ENCODE peak calls at places on chromosome 10, in ten cellular contexts. A, T, V, Z, S, G, O, I, L and E are unnamed samples.

GRCh38 chr10:3850999-3851937 is 66.3 kb upstream of the KLF6 start:
- DNase-seq in L (no peak), V (no peak), Z (peak; percentile 64), O (peak; percentile 78), A (peak; percentile 85), I (no peak), T (no peak), S (no peak), G (no peak), E (no peak)

GRCh38 chr10:34859170-34859569 is 44.1 kb upstream of the PARD3 start:
- DNase-seq in L (no peak), G (no peak), S (no peak), V (no peak), T (no peak), O (no peak), I (no peak), Z (no peak), A (peak; percentile 26), E (no peak)

GRCh38 chr10:48458662-48459048 is 146.2 kb downstream of the ARHGAP22 start:
- DNase-seq in G (no peak), S (no peak), T (no peak), O (no peak), A (no peak), I (peak; percentile 40), L (no peak), V (no peak), Z (no peak), E (no peak)

GRCh38 chr10:76106611-76107010 is 675.2 kb downstream of the LRMDA start:
- DNase-seq in A (no peak), L (no peak), Z (no peak), V (no peak), I (no peak), G (no peak), O (no peak), S (no peak), T (no peak), E (no peak)

GRCh38 chr10:11330383-11331020 is 280.9 kb downstream of the USP6NL start:
- DNase-seq in O (peak; percentile 79), S (no peak), I (no peak), G (no peak), Z (no peak), T (no peak), V (no peak), L (no peak), A (no peak), E (no peak)

GRCh38 chr10:131223422-131223821 is 88.1 kb downstream of the TCERG1L start:
- DNase-seq in O (no peak), Z (no peak), I (peak; percentile 10), S (no peak), T (no peak), G (no peak), V (no peak), L (no peak), A (no peak), E (no peak)

GRCh38 chr10:80491251-80492102 is 37.4 kb downstream of the TSPAN14 start:
- DNase-seq in S (no peak), L (peak; percentile 24), T (no peak), I (peak; percentile 70), O (no peak), A (no peak), Z (no peak), G (no peak), V (peak; percentile 46), E (no peak)

GRCh38 chr10:110358869-110359629 is 54.3 kb upstream of the SMNDC1 start:
- DNase-seq in G (no peak), I (no peak), Z (no peak), S (no peak), A (no peak), O (no peak), V (peak; percentile 51), T (no peak), L (peak; percentile 80), E (no peak)

GRCh38 chr10:3398825-3399646 is 226.5 kb upstream of the PITRM1 start:
- DNase-seq in I (no peak), L (no peak), S (no peak), G (no peak), T (no peak), O (peak; percentile 48), A (no peak), V (no peak), Z (no peak), E (no peak)

GRCh38 chr10:124152781-124153600 is 59.6 kb upstream of the CHST15 start:
- DNase-seq in O (peak; percentile 89), A (peak; percentile 63), G (no peak), S (peak; percentile 37), T (peak; percentile 75), V (peak; percentile 79), I (peak; percentile 75), L (peak; percentile 58), Z (peak; percentile 97), E (no peak)

GRCh38 chr10:95814011-95814727 is 58.2 kb downstream of the ENTPD1 start:
- DNase-seq in T (no peak), V (no peak), I (no peak), S (no peak), G (no peak), O (peak; percentile 76), Z (no peak), L (no peak), A (peak; percentile 89), E (no peak)
- TF ChIP-seq POLR2A in T (no peak), V (no peak), I (no peak), S (no peak), G (no peak), O (no peak), Z (no peak), L (no peak), A (no peak), E (no peak)

GRCh38 chr10:72275351-72276012 is 1.8 kb downstream of the DDIT4 start:
- DNase-seq in V (no peak), S (no peak), T (no peak), L (no peak), I (no peak), O (no peak), Z (no peak), A (peak; percentile 34), G (peak; percentile 56), E (no peak)
- H3K4me3 ChIP-seq in V (peak overlapping the region; percentile 99), S (peak overlapping the region; percentile 85), T (peak overlapping the region; percentile 85), L (peak overlapping the region; percentile 76), I (peak overlapping the region; percentile 75), O (no peak overlapping the region), Z (peak overlapping the region; percentile 84), A (peak overlapping the region; percentile 80), G (peak overlapping the region; percentile 77), E (peak overlapping the region; percentile 98)

GRCh38 chr10:73401636-73402035 is 12.2 kb downstream of the ANXA7 start:
- DNase-seq in Z (no peak), L (no peak), A (no peak), T (no peak), S (no peak), O (no peak), I (no peak), V (no peak), G (no peak), E (no peak)

GRCh38 chr10:73399054-73399453 is 14.8 kb downstream of the ANXA7 start:
- DNase-seq in Z (no peak), I (no peak), S (no peak), O (no peak), V (no peak), G (no peak), L (no peak), T (no peak), A (no peak), E (no peak)

DNA sequence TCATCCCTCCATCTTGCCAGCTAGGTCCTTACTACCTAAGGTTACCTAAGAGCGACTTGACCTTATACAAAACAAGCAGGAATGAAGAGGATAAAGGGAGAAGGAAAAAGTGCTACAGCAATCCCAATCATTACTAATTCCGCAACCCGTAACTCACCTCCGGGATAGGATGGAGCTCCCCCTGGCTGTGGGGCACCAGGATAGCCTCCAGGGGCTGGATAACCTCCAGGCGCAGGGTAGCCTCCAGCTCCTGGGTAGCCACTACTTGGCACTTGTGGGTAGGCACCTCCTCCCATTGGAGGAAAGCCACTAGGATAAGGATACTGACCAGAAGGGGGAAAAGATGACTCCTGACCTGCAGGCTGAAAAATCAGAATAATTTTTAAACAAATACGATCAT is 15.8 kb downstream of the ANXA7 start:
- DNase-seq in A (no peak), Z (peak; percentile 28), O (no peak), L (no peak), V (no peak), S (no peak), I (no peak), T (no peak), G (no peak), E (no peak)
- TF ChIP-seq CTCF in A (peak; percentile 12), Z (peak; percentile 35), O (no peak), L (no peak), V (no peak), S (no peak), I (no peak), T (no peak), G (no peak), E (no peak)

GRCh38 chr10:122112625-122113160 is 123.7 kb downstream of the TACC2 start:
- DNase-seq in V (peak; percentile 85), T (peak; percentile 97), G (peak; percentile 89), L (peak; percentile 88), O (peak; percentile 97), S (no peak), I (peak; percentile 91), A (peak; percentile 96), Z (peak; percentile 93), E (peak; percentile 69)

GRCh38 chr10:122112021-122112616 is 123.2 kb downstream of the TACC2 start:
- DNase-seq in G (no peak), T (no peak), A (peak; percentile 76), O (peak; percentile 76), S (no peak), V (no peak), Z (no peak), I (no peak), L (no peak), E (no peak)

GRCh38 chr10:122114156-122114747 is 125.3 kb downstream of the TACC2 start:
- DNase-seq in Z (no peak), S (no peak), O (peak; percentile 54), G (peak; percentile 50), L (no peak), T (peak; percentile 79), V (no peak), I (peak; percentile 66), A (peak; percentile 34), E (no peak)

GRCh38 chr10:122115874-122116273 is 126.9 kb downstream of the TACC2 start:
- DNase-seq in V (no peak), T (no peak), L (no peak), I (no peak), Z (no peak), A (no peak), O (no peak), G (no peak), S (no peak), E (no peak)

DNA sequence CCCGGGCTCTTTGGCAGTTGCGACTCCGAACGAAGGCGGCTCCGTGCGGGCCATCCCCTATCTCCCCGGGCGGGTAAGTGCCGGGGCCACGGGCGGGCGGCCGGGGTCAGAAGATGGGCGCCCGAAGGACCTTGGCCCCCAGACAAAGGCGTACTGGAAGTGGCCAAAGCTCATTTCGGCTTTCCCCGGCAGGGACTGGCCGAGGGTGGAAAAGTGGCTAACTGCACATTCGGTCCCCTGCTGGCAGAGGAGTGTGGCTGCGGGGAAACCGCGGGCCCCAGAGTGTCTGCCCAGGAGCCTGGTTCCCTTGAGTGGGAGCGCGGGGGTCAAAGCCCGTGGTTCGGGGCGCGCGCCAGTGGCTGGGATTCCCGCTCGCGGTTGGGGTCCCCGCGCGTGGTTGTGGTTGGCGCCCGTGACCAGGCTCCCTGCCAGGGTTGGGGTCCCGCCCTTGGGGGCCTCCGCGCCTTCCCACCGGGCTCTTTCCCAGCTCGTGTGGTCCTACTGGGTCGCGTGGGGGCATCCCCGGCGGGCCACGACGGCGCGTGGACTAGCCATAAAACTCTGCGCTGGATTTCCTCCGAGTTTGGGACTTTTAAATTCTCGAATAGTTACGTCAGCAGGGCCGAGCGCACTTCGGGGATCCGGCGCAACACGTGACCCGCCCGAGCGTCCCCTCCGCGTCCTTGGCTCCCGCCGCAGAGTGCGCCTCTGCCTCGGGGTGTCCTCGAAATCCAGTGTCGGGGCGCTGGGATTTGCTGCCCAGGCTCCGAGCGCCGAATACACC is 124.4 kb downstream of the TACC2 start:
- DNase-seq in V (peak; percentile 80), A (peak; percentile 68), G (peak; percentile 87), I (peak; percentile 80), Z (peak; percentile 88), T (peak; percentile 95), L (peak; percentile 69), O (peak; percentile 77), S (no peak), E (peak; percentile 68)
- TF ChIP-seq POLR2A in V (no peak), A (peak; percentile 88), G (peak; percentile 92), I (no peak), Z (peak; percentile 23), T (peak; percentile 90), L (peak; percentile 90), O (peak; percentile 86), S (peak; percentile 39), E (no peak)